ENCODE peak calls at places on chromosomes 11 and 22, in six cellular contexts. A is upper lobe of right lung, L is pancreas, O is right atrium auricular region, S is Peyer's patch, T is cardiac muscle cell. U is an unnamed sample.

GRCh38 chr11:65448074-65448417 is 25.4 kb downstream of the NEAT1 start:
- DNase-seq in A (no peak), L (no peak), S (no peak), T (peak; percentile 55), O (no peak), U (peak; percentile 37)

GRCh38 chr22:28043269-28043668 is 124.2 kb upstream of the PITPNB start:
- DNase-seq in A (no peak), T (no peak), S (no peak), L (no peak), O (no peak), U (no peak)

GRCh38 chr11:85712953-85713352 is 27.0 kb upstream of the CCDC89 start:
- DNase-seq in S (no peak), L (no peak), A (no peak), T (no peak), O (no peak), U (no peak)

GRCh38 chr11:102513869-102514268 is 16.7 kb downstream of the MMP7 start:
- DNase-seq in L (peak; percentile 21), T (peak; percentile 48), A (no peak), S (peak; percentile 57), O (no peak), U (no peak)

GRCh38 chr22:28920757-28921584 is 37.6 kb downstream of the ZNRF3 start:
- DNase-seq in A (no peak), L (no peak), T (no peak), S (no peak), O (no peak), U (no peak)

GRCh38 chr11:80186687-80187086 is 745.9 kb upstream of the TENM4 start:
- DNase-seq in L (no peak), S (no peak), A (no peak), T (no peak), O (no peak), U (no peak)

GRCh38 chr11:19890308-19890707 is 177.7 kb downstream of the NAV2 start:
- DNase-seq in T (peak; percentile 84), S (no peak), L (no peak), A (no peak), O (no peak), U (peak; percentile 57)

GRCh38 chr22:30654361-30654760 is 13.3 kb downstream of the DUSP18 start:
- DNase-seq in T (no peak), O (no peak), S (no peak), L (no peak), A (no peak), U (no peak)

GRCh38 chr22:44580176-44580575 is 82.1 kb upstream of the RTL6 start:
- DNase-seq in O (no peak), A (peak; percentile 21), L (no peak), S (peak; percentile 20), T (no peak), U (no peak)

GRCh38 chr11:45556851-45557707 is 108.3 kb downstream of the CHST1 start:
- DNase-seq in T (peak; percentile 95), S (no peak), L (no peak), A (no peak), O (no peak), U (no peak)

GRCh38 chr22:24985824-24986214 is 33.3 kb downstream of the KIAA1671 start:
- DNase-seq in L (no peak), O (peak; percentile 80), T (peak; percentile 96), A (no peak), S (no peak), U (peak; percentile 95)

GRCh38 chr22:35315855-35316745 is 16.4 kb downstream of the TOM1 start:
- DNase-seq in S (peak; percentile 57), O (peak; percentile 80), A (peak; percentile 57), T (no peak), L (no peak), U (no peak)

GRCh38 chr11:33893711-33894401 is 2.0 kb upstream of the LMO2 start:
- DNase-seq in A (no peak), T (peak; percentile 86), O (no peak), L (no peak), S (no peak), U (no peak)

GRCh38 chr11:68146010-68146540 is 24.9 kb upstream of the CHKA start:
- DNase-seq in T (no peak), O (peak; percentile 88), A (peak; percentile 97), S (peak; percentile 97), L (peak; percentile 99), U (no peak)

GRCh38 chr11:65404638-65405339 is 17.8 kb upstream of the NEAT1 start:
- DNase-seq in L (peak; percentile 31), S (no peak), O (no peak), A (no peak), T (no peak), U (no peak)

GRCh38 chr22:47715866-47716578 is 953.6 kb downstream of the TBC1D22A start:
- DNase-seq in S (no peak), O (no peak), T (no peak), L (no peak), A (no peak), U (no peak)

GRCh38 chr11:16985297-16985696 is 28.9 kb downstream of the PLEKHA7 start:
- DNase-seq in S (peak; percentile 79), T (no peak), L (peak; percentile 48), O (no peak), A (no peak), U (no peak)

GRCh38 chr11:134678744-134679143 is 266.7 kb upstream of the B3GAT1 start:
- DNase-seq in L (no peak), O (no peak), T (no peak), A (no peak), S (no peak), U (no peak)

GRCh38 chr11:93969925-93970922 is 50.9 kb upstream of the HEPHL1 start:
- DNase-seq in L (no peak), T (no peak), O (no peak), S (no peak), A (no peak), U (no peak)

GRCh38 chr11:83663446-83663845 is 377.3 kb upstream of the CCDC90B start:
- DNase-seq in L (no peak), A (no peak), O (no peak), S (no peak), T (no peak), U (peak; percentile 42)

GRCh38 chr11:123473941-123474668 is 44.0 kb downstream of the GRAMD1B start:
- DNase-seq in O (no peak), L (no peak), A (no peak), S (no peak), T (peak; percentile 94), U (peak; percentile 77)

GRCh38 chr11:72511393-72512047 is 77.2 kb upstream of the CLPB start:
- DNase-seq in A (no peak), S (no peak), T (no peak), O (no peak), L (no peak), U (peak; percentile 22)

GRCh38 chr11:43954241-43954640 is 11.8 kb downstream of the C11orf96 start:
- DNase-seq in L (no peak), O (peak; percentile 44), S (no peak), T (no peak), A (no peak), U (no peak)

GRCh38 chr22:45600791-45601730 is 70.6 kb upstream of the ATXN10 start:
- DNase-seq in L (no peak), A (no peak), O (no peak), T (peak; percentile 51), S (peak; percentile 33), U (peak; percentile 40)

GRCh38 chr11:108726077-108726800 is 61.4 kb downstream of the DDX10 start:
- DNase-seq in L (no peak), T (no peak), S (no peak), O (no peak), A (no peak), U (no peak)

GRCh38 chr22:47043835-47044721 is 281.6 kb downstream of the TBC1D22A start:
- DNase-seq in S (peak; percentile 90), L (peak; percentile 89), A (peak; percentile 66), T (peak; percentile 28), O (no peak), U (peak; percentile 18)

GRCh38 chr11:95363710-95364109 is 132.7 kb upstream of the SESN3 start:
- DNase-seq in S (no peak), O (no peak), T (no peak), L (no peak), A (no peak), U (no peak)

GRCh38 chr22:23088199-23088604 is 17.9 kb downstream of the GNAZ start:
- DNase-seq in O (no peak), S (no peak), L (no peak), T (no peak), A (no peak), U (no peak)

GRCh38 chr22:23089633-23090032 is 19.3 kb downstream of the GNAZ start:
- DNase-seq in S (no peak), T (no peak), O (no peak), A (no peak), L (no peak), U (no peak)

GRCh38 chr22:23086787-23087186 is 16.5 kb downstream of the GNAZ start:
- DNase-seq in O (no peak), A (no peak), L (no peak), T (no peak), S (no peak), U (no peak)

GRCh38 chr22:23090079-23090835 is 19.9 kb downstream of the GNAZ start:
- DNase-seq in S (no peak), O (no peak), A (no peak), L (no peak), T (no peak), U (no peak)

DNA sequence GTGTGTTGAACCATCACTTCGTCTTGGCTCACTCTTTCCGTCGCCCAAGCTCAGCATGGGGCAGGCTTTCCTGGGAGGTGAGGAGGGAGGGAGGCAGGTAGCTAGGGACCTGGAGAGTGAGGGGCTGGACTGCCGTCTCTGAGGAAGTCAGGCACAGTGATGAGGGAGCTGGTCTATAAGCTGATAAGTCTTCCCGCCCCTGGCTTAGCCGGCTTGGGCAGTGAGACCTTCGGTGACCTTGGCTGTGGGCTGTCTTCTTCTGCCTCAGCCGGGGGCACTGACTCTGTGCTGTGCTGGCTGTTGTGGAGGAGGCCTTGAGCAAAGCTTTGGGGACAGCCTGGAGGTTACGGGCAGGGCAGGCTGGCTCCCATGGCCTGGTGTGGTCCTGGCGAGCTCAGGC is 18.7 kb downstream of the GNAZ start:
- DNase-seq in L (no peak), O (no peak), T (no peak), S (no peak), A (no peak), U (no peak)
- H3K27ac ChIP-seq in L (no peak overlapping the region), O (no peak overlapping the region), T (no peak overlapping the region), S (no peak overlapping the region), A (no peak overlapping the region), U (no peak overlapping the region)

DNA sequence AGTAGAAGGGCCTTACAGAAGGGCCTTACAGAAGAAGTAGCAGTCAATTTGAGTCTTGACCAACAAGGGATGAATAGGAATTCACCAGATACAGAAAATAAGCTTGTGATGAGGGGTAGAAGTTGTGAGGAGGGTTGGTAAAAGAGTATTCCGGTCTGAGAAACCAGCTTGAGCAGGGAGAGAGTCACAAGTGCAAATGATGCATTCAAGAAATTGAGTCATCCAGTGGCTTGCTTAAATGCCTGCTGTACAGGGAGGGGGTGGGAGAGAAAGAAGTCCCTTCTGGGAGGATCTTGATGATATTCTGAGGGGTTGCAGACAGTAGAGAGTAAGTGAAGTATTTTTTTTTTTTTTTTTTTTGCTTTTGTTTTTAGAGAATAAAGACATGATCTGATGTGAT is 9.2 kb downstream of the CCKBR start:
- DNase-seq in O (no peak), T (no peak), A (no peak), S (no peak), L (no peak), U (peak; percentile 30)
- H3K27me3 ChIP-seq in O (no peaks in the 10 kb centered on the region), T (no peaks in the 10 kb centered on the region), A (peaks cover 3% of the 10 kb centered on the region), S (no peaks in the 10 kb centered on the region), L (no peaks in the 10 kb centered on the region), U (peaks cover 24% of the 10 kb centered on the region)

GRCh38 chr11:117072517-117073218 is 25.6 kb downstream of the SIK3 start:
- DNase-seq in T (peak; percentile 91), S (no peak), O (no peak), A (no peak), L (no peak), U (peak; percentile 85)
- TF ChIP-seq CTCF in T (no peak), S (no peak), O (no peak), A (no peak), L (no peak), U (no peak)

GRCh38 chr11:86718553-86718952 is 46.1 kb upstream of the ME3 start:
- DNase-seq in O (no peak), S (no peak), L (no peak), A (no peak), T (no peak), U (peak; percentile 54)
- H3K27ac ChIP-seq in O (no peak overlapping the region), S (no peak overlapping the region), L (no peak overlapping the region), A (no peak overlapping the region), T (no peak overlapping the region), U (no peak overlapping the region)